ENCODE peak calls at places on chromosomes 7 and 10, in ten cellular contexts. T, K, B, N, I, O, V, D, C and E are unnamed samples.

GRCh38 chr10:113026679-113027078 is 76.6 kb downstream of the TCF7L2 start:
- DNase-seq in T (peak), K (no peak), B (no peak), N (no peak), I (no peak), O (no peak), V (no peak), D (no peak), C (peak), E (no peak)

GRCh38 chr7:44309271-44310091 is 15.9 kb downstream of the CAMK2B start:
- DNase-seq in T (no peak), K (peak), B (no peak), N (no peak), I (no peak), O (peak), V (peak), D (peak), C (peak), E (no peak)

GRCh38 chr7:117777335-117778150 is 95.7 kb downstream of the CTTNBP2 start:
- DNase-seq in T (no peak), K (no peak), B (no peak), N (no peak), I (peak), O (no peak), V (no peak), D (no peak), C (no peak), E (no peak)

GRCh38 chr10:61323757-61324156 is 129.4 kb downstream of the TMEM26 start:
- DNase-seq in T (no peak), K (no peak), B (no peak), N (no peak), I (no peak), O (no peak), V (no peak), D (no peak), C (no peak), E (no peak)

GRCh38 chr10:66514666-66515065 is 411.2 kb upstream of the LRRTM3 start:
- DNase-seq in T (no peak), K (no peak), B (no peak), N (no peak), I (no peak), O (no peak), V (no peak), D (no peak), C (no peak), E (no peak)

GRCh38 chr10:90461437-90462155 is 396.2 kb downstream of the HTR7 start:
- DNase-seq in T (no peak), K (no peak), B (no peak), N (no peak), I (no peak), O (no peak), V (no peak), D (no peak), C (peak), E (no peak)

GRCh38 chr7:14717711-14718304 is 184.7 kb downstream of the DGKB start:
- DNase-seq in T (no peak), K (no peak), B (no peak), N (no peak), I (no peak), O (no peak), V (no peak), D (peak), C (peak), E (no peak)

GRCh38 chr7:159271795-159272194 is 127.1 kb upstream of the VIPR2 start:
- DNase-seq in T (no peak), K (no peak), B (no peak), N (no peak), I (no peak), O (no peak), V (no peak), D (no peak), C (no peak), E (no peak)

GRCh38 chr10:118948784-118949183 is 80.7 kb upstream of the NANOS1 start:
- DNase-seq in T (no peak), K (peak), B (no peak), N (no peak), I (no peak), O (no peak), V (no peak), D (no peak), C (no peak), E (no peak)

GRCh38 chr10:78511324-78512204 is 477.9 kb downstream of the RPS24 start:
- DNase-seq in T (no peak), K (no peak), B (peak), N (no peak), I (no peak), O (no peak), V (peak), D (no peak), C (no peak), E (no peak)

GRCh38 chr10:60186315-60187071 is 203.2 kb downstream of the ANK3 start:
- DNase-seq in T (no peak), K (no peak), B (no peak), N (peak), I (no peak), O (no peak), V (no peak), D (no peak), C (peak), E (no peak)

GRCh38 chr7:24778543-24779282 is 21.4 kb upstream of the GSDME start:
- DNase-seq in T (no peak), K (no peak), B (no peak), N (no peak), I (no peak), O (peak), V (no peak), D (no peak), C (peak), E (peak)

GRCh38 chr10:68900427-68901105 is 549 bp upstream of the DDX50 start:
- DNase-seq in T (peak), K (no peak), B (no peak), N (no peak), I (no peak), O (peak), V (peak), D (no peak), C (no peak), E (peak)

GRCh38 chr7:82729172-82730030 is 285.8 kb upstream of the CACNA2D1 start:
- DNase-seq in T (peak), K (no peak), B (no peak), N (no peak), I (peak), O (no peak), V (no peak), D (peak), C (peak), E (peak)

GRCh38 chr7:159197066-159197975 is 52.7 kb upstream of the VIPR2 start:
- DNase-seq in T (no peak), K (peak), B (peak), N (peak), I (no peak), O (no peak), V (no peak), D (no peak), C (no peak), E (no peak)

GRCh38 chr10:43666551-43666950 is 17.9 kb upstream of the ZNF32 start:
- DNase-seq in T (no peak), K (no peak), B (no peak), N (no peak), I (no peak), O (no peak), V (no peak), D (no peak), C (no peak), E (no peak)

GRCh38 chr10:42955493-42955889 is 121.4 kb upstream of the RET start:
- DNase-seq in T (no peak), K (no peak), B (no peak), N (no peak), I (no peak), O (no peak), V (peak), D (no peak), C (no peak), E (no peak)

GRCh38 chr10:15898046-15898445 is 37.7 kb upstream of the MINDY3 start:
- DNase-seq in T (no peak), K (no peak), B (no peak), N (no peak), I (peak), O (no peak), V (no peak), D (peak), C (peak), E (peak)

GRCh38 chr7:155998328-155998691 is 186.0 kb upstream of the SHH start:
- DNase-seq in T (no peak), K (peak), B (no peak), N (no peak), I (no peak), O (no peak), V (no peak), D (no peak), C (no peak), E (no peak)

GRCh38 chr7:64639267-64640001 is 26.5 kb upstream of the ZNF107 start:
- DNase-seq in T (no peak), K (no peak), B (no peak), N (no peak), I (peak), O (no peak), V (no peak), D (no peak), C (no peak), E (no peak)

GRCh38 chr7:101554584-101555268 is 74.4 kb downstream of the MYL10 start:
- DNase-seq in T (no peak), K (peak), B (peak), N (no peak), I (no peak), O (no peak), V (peak), D (no peak), C (no peak), E (no peak)

GRCh38 chr10:132637477-132638129 is 100.0 kb downstream of the INPP5A start:
- DNase-seq in T (peak), K (peak), B (peak), N (no peak), I (peak), O (peak), V (peak), D (peak), C (peak), E (peak)

GRCh38 chr10:110498982-110499795 is 1.5 kb downstream of the DUSP5 start:
- DNase-seq in T (peak), K (peak), B (peak), N (peak), I (peak), O (no peak), V (no peak), D (no peak), C (peak), E (no peak)

GRCh38 chr10:49164587-49165188 is 23.5 kb downstream of the TMEM273 start:
- DNase-seq in T (no peak), K (peak), B (no peak), N (peak), I (peak), O (no peak), V (no peak), D (peak), C (peak), E (peak)

GRCh38 chr7:80997841-80998240 is 79.0 kb upstream of the SEMA3C start:
- DNase-seq in T (no peak), K (no peak), B (no peak), N (no peak), I (no peak), O (no peak), V (no peak), D (peak), C (no peak), E (no peak)

GRCh38 chr7:81002471-81002870 is 83.6 kb upstream of the SEMA3C start:
- DNase-seq in T (no peak), K (no peak), B (no peak), N (no peak), I (no peak), O (no peak), V (no peak), D (no peak), C (no peak), E (no peak)

GRCh38 chr7:81004098-81004497 is 85.2 kb upstream of the SEMA3C start:
- DNase-seq in T (no peak), K (no peak), B (no peak), N (no peak), I (peak), O (no peak), V (no peak), D (no peak), C (peak), E (peak)

GRCh38 chr7:80999771-81000170 is 80.9 kb upstream of the SEMA3C start:
- DNase-seq in T (no peak), K (no peak), B (no peak), N (no peak), I (no peak), O (no peak), V (no peak), D (no peak), C (no peak), E (no peak)

GRCh38 chr7:80999180-80999579 is 80.3 kb upstream of the SEMA3C start:
- DNase-seq in T (no peak), K (no peak), B (no peak), N (no peak), I (no peak), O (no peak), V (no peak), D (no peak), C (no peak), E (no peak)
- TF ChIP-seq CTCF in T (no peak), K (no peak), B (no peak), N (no peak), I (no peak), O (no peak), V (no peak), D (no peak), C (no peak), E (no peak)

GRCh38 chr10:14649739-14650138 is 125.0 kb downstream of the FAM107B start:
- DNase-seq in T (no peak), K (no peak), B (no peak), N (no peak), I (no peak), O (no peak), V (no peak), D (no peak), C (no peak), E (no peak)
- H3K27ac ChIP-seq in T (no peak), K (no peak), B (peak), N (no peak), I (peak), O (no peak), V (no peak), D (no peak), C (no peak), E (no peak)

GRCh38 chr7:152030561-152030960 is 5.1 kb downstream of the GALNT11 start:
- DNase-seq in T (no peak), K (no peak), B (no peak), N (no peak), I (no peak), O (no peak), V (no peak), D (no peak), C (no peak), E (no peak)

GRCh38 chr7:152025937-152026890 is 740 bp downstream of the GALNT11 start:
- DNase-seq in T (no peak), K (no peak), B (no peak), N (peak), I (peak), O (no peak), V (no peak), D (no peak), C (peak), E (no peak)

GRCh38 chr7:152025077-152025936 is at the start of gene GALNT11:
- DNase-seq in T (peak), K (peak), B (peak), N (peak), I (peak), O (peak), V (peak), D (peak), C (peak), E (peak)
- TF ChIP-seq CTCF in T (peak), K (peak), B (peak), N (peak), I (no peak), O (no peak), V (no peak), D (no peak), C (peak), E (peak)

GRCh38 chr7:2363283-2363682 is 8.7 kb downstream of the EIF3B start:
- DNase-seq in T (no peak), K (no peak), B (no peak), N (no peak), I (no peak), O (no peak), V (no peak), D (no peak), C (no peak), E (no peak)

GRCh38 chr7:2362385-2363088 is 7.9 kb downstream of the EIF3B start:
- DNase-seq in T (no peak), K (no peak), B (no peak), N (no peak), I (no peak), O (no peak), V (no peak), D (no peak), C (no peak), E (no peak)

GRCh38 chr7:2359610-2360009 is 5.0 kb downstream of the EIF3B start:
- DNase-seq in T (no peak), K (no peak), B (no peak), N (no peak), I (no peak), O (no peak), V (no peak), D (no peak), C (no peak), E (no peak)

GRCh38 chr7:2358968-2359527 is 4.4 kb downstream of the EIF3B start:
- DNase-seq in T (no peak), K (no peak), B (no peak), N (no peak), I (no peak), O (no peak), V (no peak), D (no peak), C (no peak), E (no peak)

DNA sequence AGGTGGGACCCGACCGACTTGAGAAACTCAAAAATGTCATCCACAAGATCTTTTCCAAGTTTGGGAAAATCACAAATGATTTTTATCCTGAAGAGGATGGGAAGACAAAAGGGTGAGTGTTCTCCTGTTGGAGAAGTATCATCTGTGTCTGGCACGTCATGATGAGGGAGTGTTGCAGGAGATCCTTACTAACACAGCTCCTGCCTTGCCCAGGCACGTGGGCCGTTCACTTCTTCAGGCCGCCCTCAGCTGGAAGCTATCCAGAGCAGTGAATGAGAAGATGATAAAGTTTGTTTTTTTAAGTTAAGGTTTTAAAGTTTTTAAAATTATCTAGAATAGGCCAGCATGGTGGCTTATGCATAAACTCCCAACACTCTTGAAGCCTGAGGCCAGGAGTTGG is 6.2 kb downstream of the EIF3B start:
- DNase-seq in T (no peak), K (no peak), B (no peak), N (no peak), I (peak), O (no peak), V (no peak), D (no peak), C (no peak), E (no peak)
- H3K27ac ChIP-seq in T (no peak), K (no peak), B (no peak), N (no peak), I (peak), O (no peak), V (no peak), D (no peak), C (no peak), E (no peak)

GRCh38 chr7:107976620-107977019 is 26.3 kb downstream of the LAMB1 start:
- DNase-seq in T (no peak), K (no peak), B (no peak), N (no peak), I (no peak), O (no peak), V (no peak), D (no peak), C (no peak), E (no peak)

GRCh38 chr7:107973861-107974260 is 29.1 kb downstream of the LAMB1 start:
- DNase-seq in T (no peak), K (no peak), B (no peak), N (no peak), I (no peak), O (no peak), V (no peak), D (no peak), C (no peak), E (no peak)

GRCh38 chr7:107972986-107973385 is 30.0 kb downstream of the LAMB1 start:
- DNase-seq in T (no peak), K (no peak), B (peak), N (no peak), I (peak), O (no peak), V (no peak), D (no peak), C (peak), E (no peak)

GRCh38 chr7:107978815-107979408 is 24.0 kb downstream of the LAMB1 start:
- DNase-seq in T (no peak), K (no peak), B (no peak), N (no peak), I (no peak), O (no peak), V (no peak), D (no peak), C (no peak), E (no peak)

GRCh38 chr7:107975394-107976013 is 27.5 kb downstream of the LAMB1 start:
- DNase-seq in T (no peak), K (no peak), B (no peak), N (no peak), I (no peak), O (no peak), V (no peak), D (no peak), C (no peak), E (no peak)
- TF ChIP-seq CTCF in T (no peak), K (no peak), B (no peak), N (no peak), I (no peak), O (no peak), V (no peak), D (no peak), C (no peak), E (no peak)